ENCODE peak calls at places on chromosomes 13 and 19, in ten cellular contexts. A, Q, S, Y, M, D, H, I, V and U are unnamed samples.

GRCh38 chr19:56838930-56839664 is 1.4 kb downstream of the PEG3 start:
- DNase-seq in A (peak), Q (no peak), S (no peak), Y (peak), M (no peak), D (no peak), H (peak), I (no peak), V (no peak), U (peak)

GRCh38 chr19:1469936-1470863 is 8.8 kb downstream of the C19orf25 start:
- DNase-seq in A (no peak), Q (peak), S (no peak), Y (no peak), M (no peak), D (peak), H (peak), I (peak), V (no peak), U (peak)

GRCh38 chr13:51995677-51996551 is 15.3 kb downstream of the ATP7B start:
- DNase-seq in A (peak), Q (no peak), S (no peak), Y (no peak), M (peak), D (no peak), H (no peak), I (peak), V (peak), U (no peak)

GRCh38 chr13:20441066-20441465 is 84.6 kb downstream of the CRYL1 start:
- DNase-seq in A (no peak), Q (no peak), S (no peak), Y (no peak), M (no peak), D (no peak), H (no peak), I (no peak), V (no peak), U (no peak)

GRCh38 chr13:42996584-42996983 is 4.5 kb upstream of the EPSTI1 start:
- DNase-seq in A (peak), Q (no peak), S (no peak), Y (no peak), M (no peak), D (no peak), H (no peak), I (no peak), V (peak), U (peak)

GRCh38 chr13:114311908-114312307 is 2.4 kb upstream of the CHAMP1 start:
- DNase-seq in A (no peak), Q (no peak), S (no peak), Y (no peak), M (no peak), D (no peak), H (no peak), I (no peak), V (peak), U (no peak)

GRCh38 chr13:94301487-94301886 is 178.0 kb downstream of the DCT start:
- DNase-seq in A (no peak), Q (no peak), S (no peak), Y (no peak), M (no peak), D (no peak), H (no peak), I (no peak), V (no peak), U (no peak)

GRCh38 chr13:24196593-24197197 is 36.2 kb downstream of the SPATA13 start:
- DNase-seq in A (no peak), Q (no peak), S (no peak), Y (no peak), M (peak), D (no peak), H (no peak), I (no peak), V (no peak), U (no peak)

GRCh38 chr19:46147791-46148288 is at the start of gene IGFL2:
- DNase-seq in A (peak), Q (no peak), S (no peak), Y (no peak), M (no peak), D (no peak), H (no peak), I (no peak), V (peak), U (peak)

GRCh38 chr13:33087091-33087490 is 70.9 kb downstream of the KL start:
- DNase-seq in A (no peak), Q (no peak), S (no peak), Y (no peak), M (no peak), D (no peak), H (no peak), I (no peak), V (no peak), U (no peak)

GRCh38 chr13:96020155-96020575 is 33.0 kb downstream of the UGGT2 start:
- DNase-seq in A (peak), Q (no peak), S (peak), Y (no peak), M (peak), D (no peak), H (peak), I (peak), V (peak), U (peak)

GRCh38 chr19:46821512-46822359 is 28.9 kb downstream of the AP2S1 start:
- DNase-seq in A (no peak), Q (peak), S (no peak), Y (peak), M (no peak), D (peak), H (no peak), I (no peak), V (no peak), U (no peak)

GRCh38 chr13:25180450-25180794 is 8.3 kb upstream of the AMER2 start:
- DNase-seq in A (no peak), Q (no peak), S (no peak), Y (no peak), M (no peak), D (no peak), H (no peak), I (no peak), V (no peak), U (no peak)

GRCh38 chr13:21542563-21542962 is 61.4 kb downstream of the MICU2 start:
- DNase-seq in A (no peak), Q (no peak), S (no peak), Y (no peak), M (no peak), D (no peak), H (no peak), I (no peak), V (no peak), U (peak)

GRCh38 chr19:9871626-9872338 is 36.7 kb downstream of the PIN1 start:
- DNase-seq in A (no peak), Q (no peak), S (no peak), Y (no peak), M (no peak), D (no peak), H (no peak), I (peak), V (no peak), U (peak)

GRCh38 chr19:2327773-2328400 is 499 bp downstream of the LSM7 start:
- DNase-seq in A (peak), Q (peak), S (peak), Y (no peak), M (peak), D (peak), H (peak), I (peak), V (peak), U (peak)

GRCh38 chr19:14432817-14433453 is at the start of gene PKN1:
- DNase-seq in A (no peak), Q (no peak), S (peak), Y (no peak), M (no peak), D (peak), H (peak), I (peak), V (no peak), U (peak)